ENCODE peak calls at places on chromosomes 3 and 15, in six cellular contexts. V is GM12878, F is A549, R is HepG2, Z is NB4, A is endothelial cell of umbilical vein. C is an unnamed sample.

GRCh38 chr3:104909188-104909587 is 457.5 kb upstream of the ALCAM start:
- DNase-seq in F (peak; percentile 2), R (no peak), A (peak; percentile 85), V (no peak), Z (no peak), C (no peak)

GRCh38 chr3:152192050-152192449 is 76.7 kb upstream of the MBNL1 start:
- DNase-seq in Z (peak; percentile 16), V (no peak), A (no peak), R (no peak), F (no peak), C (no peak)

GRCh38 chr3:89859738-89860137 is 752.3 kb downstream of the EPHA3 start:
- DNase-seq in V (no peak), R (no peak), Z (no peak), A (no peak), F (no peak), C (no peak)

GRCh38 chr3:190983875-190984274 is 121.4 kb upstream of the GMNC start:
- DNase-seq in Z (peak; percentile 71), F (no peak), A (no peak), V (no peak), R (no peak), C (no peak)

GRCh38 chr3:51535146-51536019 is 3.1 kb upstream of the RAD54L2 start:
- DNase-seq in A (no peak), Z (no peak), F (no peak), V (no peak), R (no peak), C (no peak)

GRCh38 chr3:105349988-105350387 is 16.7 kb upstream of the ALCAM start:
- DNase-seq in F (no peak), A (no peak), V (no peak), R (no peak), Z (no peak), C (no peak)

GRCh38 chr3:16697437-16698258 is 92.4 kb upstream of the DAZL start:
- DNase-seq in R (no peak), A (no peak), V (no peak), Z (peak; percentile 59), F (no peak), C (no peak)

GRCh38 chr3:43075904-43076661 is 29.8 kb downstream of the POMGNT2 start:
- DNase-seq in Z (no peak), F (no peak), V (no peak), A (no peak), R (no peak), C (no peak)

GRCh38 chr15:99467861-99468460 is 97.8 kb upstream of the MEF2A start:
- DNase-seq in F (no peak), V (no peak), A (no peak), Z (no peak), R (no peak), C (no peak)

GRCh38 chr3:31575448-31575847 is 42.7 kb downstream of the STT3B start:
- DNase-seq in F (no peak), A (no peak), R (no peak), V (no peak), Z (no peak), C (no peak)

GRCh38 chr15:59894835-59895234 is 109.3 kb upstream of the FOXB1 start:
- DNase-seq in F (no peak), V (no peak), R (no peak), A (no peak), Z (no peak), C (no peak)

GRCh38 chr15:49898097-49898496 is 220.9 kb downstream of the ATP8B4 start:
- DNase-seq in Z (no peak), R (no peak), V (no peak), A (no peak), F (peak; percentile 60), C (no peak)

GRCh38 chr3:53630547-53630946 is 136.1 kb downstream of the CACNA1D start:
- DNase-seq in Z (no peak), F (peak; percentile 16), A (no peak), R (peak; percentile 9), V (no peak), C (no peak)

GRCh38 chr3:30453364-30454039 is 152.9 kb upstream of the TGFBR2 start:
- DNase-seq in F (no peak), R (no peak), Z (no peak), A (no peak), V (no peak), C (no peak)
- TF ChIP-seq MYC in F (no peak), R (no peak), Z (no peak), A (no peak), V (no peak), C (no peak)

DNA sequence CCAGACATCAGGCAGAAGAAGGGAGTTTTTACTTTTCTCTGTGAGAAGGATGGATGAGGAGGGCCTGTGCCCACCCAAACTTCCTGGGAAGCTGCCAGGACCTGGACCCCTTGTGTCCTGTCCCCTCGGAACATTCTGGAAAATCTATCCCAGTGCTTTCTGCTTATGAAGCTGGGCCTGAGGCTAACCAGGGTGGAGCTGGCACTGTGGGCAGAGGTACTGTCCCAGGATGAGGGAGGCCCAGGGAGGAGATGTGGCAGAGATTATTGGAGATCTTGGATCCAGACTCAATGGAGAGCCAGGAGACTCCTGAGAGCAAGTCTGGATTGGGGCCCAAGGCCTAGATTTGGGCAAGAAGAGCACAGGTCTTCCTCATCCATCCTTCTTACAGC is 44.4 kb downstream of the SPSB4 start:
- DNase-seq in A (no peak), F (no peak), V (no peak), R (no peak), Z (no peak), C (no peak)
- TF ChIP-seq MYC in A (no peak), F (no peak), V (no peak), R (no peak), Z (no peak), C (no peak)

DNA sequence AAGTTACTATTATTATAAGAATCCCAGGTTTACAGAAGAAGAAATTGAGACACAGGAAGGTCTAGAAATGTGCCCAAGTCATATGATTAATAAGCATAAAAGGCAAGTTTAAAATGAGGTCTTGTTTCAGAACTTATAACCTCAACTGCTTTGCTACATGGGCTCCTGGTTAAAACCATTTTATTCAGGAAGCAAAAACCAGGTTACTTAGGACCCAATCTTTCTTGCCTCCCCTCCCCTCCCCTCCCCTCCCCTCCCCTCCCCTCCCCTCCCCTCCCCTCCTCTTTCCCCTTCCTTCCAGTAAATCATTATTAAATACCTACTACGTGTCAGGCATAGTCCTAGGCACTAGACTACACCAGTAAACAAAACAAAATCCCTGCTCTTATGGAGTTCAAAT is 93.9 kb downstream of the NAALADL2 start:
- DNase-seq in V (no peak), F (no peak), R (no peak), A (no peak), Z (no peak), C (no peak)
- TF ChIP-seq MYC in V (no peak), F (no peak), R (no peak), A (no peak), Z (no peak), C (no peak)

GRCh38 chr3:122409392-122409791 is 6.5 kb downstream of the WDR5B start:
- DNase-seq in F (no peak), R (no peak), Z (no peak), V (no peak), A (no peak), C (no peak)
- TF ChIP-seq MYC in F (no peak), R (no peak), Z (no peak), V (no peak), A (no peak), C (no peak)

GRCh38 chr15:89768071-89768500 is 8.0 kb upstream of the MESP2 start:
- DNase-seq in V (no peak), F (no peak), Z (no peak), A (no peak), R (no peak), C (peak; percentile 33)
- TF ChIP-seq MYC in V (no peak), F (no peak), Z (no peak), A (no peak), R (no peak), C (no peak)

GRCh38 chr3:195221015-195221853 is 49.7 kb downstream of the XXYLT1 start:
- DNase-seq in Z (peak; percentile 92), R (no peak), A (peak; percentile 41), F (no peak), V (no peak), C (no peak)

GRCh38 chr3:195224980-195225580 is 45.9 kb downstream of the XXYLT1 start:
- DNase-seq in R (no peak), A (no peak), Z (no peak), F (no peak), V (no peak), C (no peak)

GRCh38 chr3:195224156-195224979 is 46.6 kb downstream of the XXYLT1 start:
- DNase-seq in V (no peak), Z (no peak), A (no peak), R (no peak), F (no peak), C (no peak)

GRCh38 chr3:195219351-195220045 is 51.5 kb downstream of the XXYLT1 start:
- DNase-seq in F (no peak), V (no peak), Z (no peak), A (no peak), R (no peak), C (no peak)

GRCh38 chr3:195221876-195222617 is 48.9 kb downstream of the XXYLT1 start:
- DNase-seq in R (no peak), Z (no peak), V (no peak), F (no peak), A (no peak), C (no peak)
- TF ChIP-seq MYC in R (no peak), Z (no peak), V (no peak), F (no peak), A (no peak), C (no peak)

DNA sequence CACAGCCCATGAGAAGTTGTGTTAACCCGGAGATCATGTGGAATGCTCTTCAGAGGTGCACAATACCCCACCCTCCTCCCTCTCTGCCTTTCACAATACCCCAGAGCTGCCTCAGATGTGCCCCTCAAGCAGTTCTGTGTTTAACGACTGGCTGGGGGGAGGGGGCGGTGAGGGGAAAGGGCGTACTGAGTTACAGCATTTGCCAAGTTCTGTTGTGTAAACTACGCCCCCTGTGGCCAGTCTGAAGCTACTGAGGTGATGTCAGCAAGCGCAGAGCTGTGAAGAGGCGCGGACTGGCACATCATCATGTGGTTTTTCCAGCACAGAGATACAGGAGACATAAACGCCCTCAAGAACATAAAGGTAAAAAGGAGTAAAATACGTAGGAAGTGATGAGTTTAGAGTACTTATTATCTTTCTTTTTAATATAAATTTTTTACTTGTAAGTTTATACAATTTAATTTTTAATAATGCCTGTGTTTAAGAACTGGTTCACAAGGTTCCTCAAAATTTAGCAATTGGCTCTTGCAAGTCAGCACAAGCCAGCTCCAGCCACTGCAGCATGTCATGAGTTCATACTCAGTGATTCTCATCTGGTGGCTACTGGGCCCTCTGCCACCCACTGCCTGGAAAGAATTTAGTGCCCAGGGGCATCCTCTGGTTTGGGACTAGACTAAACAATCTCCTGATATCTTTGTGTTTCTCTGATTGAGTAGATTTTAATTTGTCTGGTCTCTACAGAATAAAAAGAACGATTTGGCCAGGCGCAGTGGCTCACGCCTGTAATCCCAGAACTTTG is 1.7 kb downstream of the EPB42 start:
- DNase-seq in R (no peak), A (peak; percentile 6), F (peak; percentile 20), Z (peak; percentile 59), V (no peak), C (peak; percentile 77)
- TF ChIP-seq MYC in R (no peak), A (no peak), F (no peak), Z (no peak), V (no peak), C (no peak)

C was measured in K562.